ENCODE peak calls at places on chromosome 16, in four cellular contexts. P, L, K and M are unnamed samples.

GRCh38 chr16:57141822-57142631 is 43.8 kb downstream of the PSME3IP1 start:
- DNase-seq in K (no peak), L (no peak), P (no peak), M (no peak)

GRCh38 chr16:13110124-13110796 is 208.9 kb downstream of the SHISA9 start:
- DNase-seq in K (no peak), L (peak; percentile 68), P (no peak), M (no peak)

GRCh38 chr16:5024632-5025031 is 9.1 kb downstream of the NAGPA start:
- DNase-seq in P (peak; percentile 73), L (no peak), K (no peak), M (peak; percentile 17)

GRCh38 chr16:71807905-71808592 is 585 bp downstream of the AP1G1 start:
- DNase-seq in L (no peak), K (peak; percentile 11), P (no peak), M (peak; percentile 23)

GRCh38 chr16:51119576-51120288 is 31.3 kb downstream of the SALL1 start:
- DNase-seq in P (no peak), K (no peak), L (peak; percentile 31), M (peak; percentile 4)

GRCh38 chr16:24748242-24748641 is 18.8 kb downstream of the TNRC6A start:
- DNase-seq in P (no peak), L (peak; percentile 83), K (peak; percentile 90), M (peak; percentile 91)

GRCh38 chr16:46980926-46981325 is 7.5 kb upstream of the DNAJA2 start:
- DNase-seq in P (no peak), K (peak; percentile 49), L (no peak), M (peak; percentile 5)

GRCh38 chr16:30104492-30104891 is 8.5 kb upstream of the YPEL3 start:
- DNase-seq in P (peak; percentile 58), L (no peak), K (no peak), M (no peak)

GRCh38 chr16:89880477-89881367 is 7.3 kb downstream of the TCF25 start:
- DNase-seq in K (no peak), P (no peak), L (no peak), M (no peak)

GRCh38 chr16:79928142-79928735 is 327.7 kb upstream of the MAF start:
- DNase-seq in L (no peak), K (no peak), P (no peak), M (no peak)

GRCh38 chr16:10314317-10314716 is 71.5 kb upstream of the ATF7IP2 start:
- DNase-seq in K (no peak), P (no peak), L (no peak), M (no peak)

GRCh38 chr16:85114909-85115567 is 2.8 kb upstream of the CIBAR2 start:
- DNase-seq in L (no peak), K (peak; percentile 86), P (peak; percentile 91), M (peak; percentile 81)

GRCh38 chr16:84726670-84727467 is 27.1 kb downstream of the USP10 start:
- DNase-seq in L (no peak), K (no peak), P (no peak), M (no peak)

GRCh38 chr16:48909231-48909630 is 299.3 kb upstream of the N4BP1 start:
- DNase-seq in P (no peak), L (no peak), K (no peak), M (no peak)

GRCh38 chr16:85209526-85210121 is 97.4 kb upstream of the CIBAR2 start:
- DNase-seq in L (no peak), P (no peak), K (no peak), M (no peak)

GRCh38 chr16:88464447-88465318 is 11.6 kb downstream of the ZFPM1 start:
- DNase-seq in P (no peak), K (peak; percentile 94), L (no peak), M (peak; percentile 83)

GRCh38 chr16:50692999-50693781 is at the start of gene NOD2:
- DNase-seq in P (peak; percentile 51), L (no peak), K (peak; percentile 29), M (no peak)

GRCh38 chr16:76800196-76800595 is 390.8 kb upstream of the MON1B start:
- DNase-seq in P (no peak), K (no peak), L (no peak), M (no peak)

GRCh38 chr16:353404-354285 is 1.1 kb upstream of the AXIN1 start:
- DNase-seq in L (no peak), P (no peak), K (no peak), M (no peak)

GRCh38 chr16:64132190-64132589 is 989.7 kb downstream of the CDH11 start:
- DNase-seq in L (no peak), P (no peak), K (no peak), M (no peak)

GRCh38 chr16:72429566-72430160 is 257.7 kb upstream of the PMFBP1 start:
- DNase-seq in P (no peak), K (no peak), L (no peak), M (no peak)

GRCh38 chr16:8950580-8951077 is 13.1 kb downstream of the USP7 start:
- DNase-seq in P (no peak), L (no peak), K (peak; percentile 80), M (peak; percentile 77)

GRCh38 chr16:85055503-85056210 is 28.1 kb downstream of the KIAA0513 start:
- DNase-seq in K (peak; percentile 72), L (peak; percentile 28), P (peak; percentile 64), M (peak; percentile 78)

GRCh38 chr16:86965840-86966239 is 351.4 kb downstream of the C16orf95 start:
- DNase-seq in P (no peak), K (no peak), L (no peak), M (no peak)

GRCh38 chr16:17939723-17940122 is 396.8 kb downstream of the NPIPA8 start:
- DNase-seq in K (no peak), L (no peak), P (no peak), M (no peak)

GRCh38 chr16:83389751-83390150 is 418.0 kb upstream of the HSBP1 start:
- DNase-seq in L (no peak), K (no peak), P (no peak), M (peak; percentile 18)

GRCh38 chr16:2090819-2091721 is 43.3 kb downstream of the TSC2 start:
- DNase-seq in L (peak; percentile 16), K (peak; percentile 55), P (peak; percentile 94), M (no peak)

GRCh38 chr16:17271687-17272086 is 199.1 kb downstream of the XYLT1 start:
- DNase-seq in K (peak; percentile 8), P (peak; percentile 62), L (no peak), M (peak; percentile 48)